ENCODE peak calls at places on chromosomes 3 and 15, in seven cellular contexts. O is K562, S is endothelial cell of umbilical vein, X is DND-41, H is HCT116, R is PC-3, B is fibroblast of lung. Z is an unnamed sample.

GRCh38 chr3:59774613-59775012 is 724.8 kb upstream of the CFAP20DC start:
- DNase-seq in O (no peak), S (no peak), X (no peak), H (no peak), R (peak; percentile 56), B (peak; percentile 58), Z (peak; percentile 87)

GRCh38 chr15:63615935-63616334 is 18.7 kb downstream of the FBXL22 start:
- DNase-seq in O (no peak), S (no peak), X (no peak), H (no peak), R (peak; percentile 50), B (no peak), Z (no peak)

GRCh38 chr3:143331336-143331735 is 211.8 kb downstream of the CHST2 start:
- DNase-seq in O (no peak), S (peak; percentile 92), X (no peak), H (no peak), R (peak; percentile 74), B (peak; percentile 33), Z (peak; percentile 56)

GRCh38 chr3:45109736-45110135 is 36.4 kb downstream of the CDCP1 start:
- DNase-seq in O (no peak), S (no peak), X (no peak), H (no peak), R (no peak), B (no peak), Z (no peak)

GRCh38 chr3:45838466-45838865 is 3.5 kb downstream of the LZTFL1 start:
- DNase-seq in O (no peak), S (no peak), X (no peak), H (no peak), R (no peak), B (no peak), Z (no peak)

GRCh38 chr3:173622156-173622555 is 224.6 kb downstream of the NLGN1 start:
- DNase-seq in O (no peak), S (no peak), X (no peak), H (no peak), R (no peak), B (no peak), Z (peak; percentile 47)

GRCh38 chr15:28943146-28943545 is 57.4 kb downstream of the APBA2 start:
- DNase-seq in O (no peak), S (no peak), X (no peak), H (no peak), R (no peak), B (no peak), Z (no peak)

GRCh38 chr3:27022096-27022761 is 347.0 kb downstream of the NEK10 start:
- DNase-seq in O (no peak), S (no peak), X (no peak), H (no peak), R (no peak), B (no peak), Z (no peak)

GRCh38 chr3:80190051-80190450 is 422.3 kb upstream of the ROBO1 start:
- DNase-seq in O (no peak), S (peak; percentile 99), X (no peak), H (no peak), R (peak; percentile 99), B (peak; percentile 68), Z (peak; percentile 29)

GRCh38 chr15:95770191-95770590 is 560.3 kb upstream of the NR2F2 start:
- DNase-seq in O (no peak), S (peak; percentile 76), X (no peak), H (no peak), R (peak; percentile 71), B (no peak), Z (peak; percentile 36)

GRCh38 chr15:33735143-33735542 is 233.2 kb upstream of the CHRM5 start:
- DNase-seq in O (no peak), S (no peak), X (no peak), H (no peak), R (no peak), B (no peak), Z (no peak)

GRCh38 chr3:38376098-38376816 is 29.7 kb downstream of the XYLB start:
- DNase-seq in O (no peak), S (no peak), X (no peak), H (no peak), R (no peak), B (no peak), Z (no peak)

GRCh38 chr15:90987561-90988141 is 6.7 kb downstream of the PRC1 start:
- DNase-seq in O (no peak), S (no peak), X (no peak), H (no peak), R (no peak), B (peak; percentile 8), Z (no peak)

GRCh38 chr15:101092186-101092866 is 159.5 kb downstream of the CHSY1 start:
- DNase-seq in O (no peak), S (no peak), X (no peak), H (no peak), R (no peak), B (peak; percentile 59), Z (peak; percentile 26)

GRCh38 chr3:184186184-184186901 is at the start of gene ABCF3:
- DNase-seq in O (no peak), S (no peak), X (no peak), H (no peak), R (peak; percentile 28), B (peak; percentile 64), Z (peak; percentile 82)

GRCh38 chr3:152910211-152910610 is 75.3 kb downstream of the P2RY1 start:
- DNase-seq in O (no peak), S (no peak), X (no peak), H (no peak), R (no peak), B (peak; percentile 2), Z (no peak)

GRCh38 chr15:32646304-32646703 is 4.8 kb downstream of the SCG5 start:
- DNase-seq in O (no peak), S (no peak), X (no peak), H (no peak), R (no peak), B (no peak), Z (no peak)

GRCh38 chr3:71779674-71780377 is 5.1 kb downstream of the PROK2 start:
- DNase-seq in O (no peak), S (no peak), X (peak; percentile 15), H (no peak), R (no peak), B (no peak), Z (no peak)

DNA sequence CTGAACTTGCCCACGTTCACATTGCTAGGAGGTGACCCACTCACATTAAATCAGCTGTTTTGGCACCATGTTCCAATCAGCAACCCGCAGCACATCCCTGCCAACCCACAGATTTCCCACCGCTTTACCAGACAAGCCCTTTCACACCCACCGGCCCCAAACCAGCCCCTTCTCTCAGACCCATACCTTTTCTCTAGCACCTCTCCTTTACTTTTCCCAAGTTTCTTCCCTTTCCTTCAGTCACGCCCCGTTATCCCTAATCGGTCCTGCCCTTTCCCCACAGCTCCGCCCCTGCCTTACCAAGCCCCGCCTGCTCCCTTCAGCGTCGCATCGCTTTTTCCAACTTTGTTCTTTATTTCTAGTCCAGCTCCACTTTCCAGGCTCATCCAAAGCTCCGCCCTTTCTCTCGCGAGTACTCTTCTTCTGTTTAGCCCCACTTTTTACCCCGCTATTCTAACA is 759 bp upstream of the BRPF1 start:
- DNase-seq in O (no peak), S (no peak), X (no peak), H (no peak), R (no peak), B (no peak), Z (no peak)
- H3K9ac ChIP-seq in O (peak overlapping the region; percentile 57), S (peak overlapping the region; percentile 53), X (peak overlapping the region; percentile 35), H (no peak overlapping the region), R (peak overlapping the region; percentile 4), B (peak overlapping the region; percentile 44), Z (peak overlapping the region; percentile 75)

DNA sequence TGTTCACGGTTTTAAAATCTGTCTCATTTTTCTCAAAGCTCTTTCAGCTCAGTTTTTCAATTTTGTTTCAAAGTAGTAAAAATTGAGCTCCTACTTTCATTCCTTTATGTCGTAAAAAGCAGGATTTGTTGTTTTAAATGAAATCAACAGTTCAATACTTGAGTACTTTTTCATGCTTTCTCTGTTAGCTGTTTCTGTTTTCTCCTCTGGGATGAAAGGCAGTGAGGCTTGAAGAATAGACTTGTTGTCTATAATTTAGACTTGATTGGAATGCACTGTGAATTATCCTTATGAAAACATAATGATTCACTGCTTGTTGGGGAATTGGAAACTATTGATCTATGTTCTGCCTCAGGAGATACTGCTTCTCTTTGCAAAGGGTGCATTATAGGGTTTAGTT is 23.2 kb upstream of the RAB11A start:
- DNase-seq in O (no peak), S (no peak), X (no peak), H (no peak), R (no peak), B (no peak), Z (no peak)
- H3K4me3 ChIP-seq in O (no peak overlapping the region), S (no peak overlapping the region), X (no peak overlapping the region), H (no peak overlapping the region), R (no peak overlapping the region), B (no peak overlapping the region), Z (no peak overlapping the region)

GRCh38 chr3:171760475-171760874 is 49.8 kb downstream of the PLD1 start:
- DNase-seq in O (no peak), S (no peak), X (no peak), H (no peak), R (no peak), B (no peak), Z (no peak)
- TF ChIP-seq EZH2 in O (no peak), S (no peak), X (no peak), H (no peak), R (no peak), B (no peak), Z (no peak)

GRCh38 chr3:196082471-196082971 is 631 bp upstream of the TFRC start:
- DNase-seq in O (no peak), S (no peak), X (no peak), H (no peak), R (no peak), B (no peak), Z (no peak)

GRCh38 chr3:196085534-196085933 is 3.6 kb upstream of the TFRC start:
- DNase-seq in O (no peak), S (no peak), X (no peak), H (no peak), R (no peak), B (no peak), Z (no peak)

GRCh38 chr3:196081834-196082470 is at the start of gene TFRC:
- DNase-seq in O (peak; percentile 99), S (peak; percentile 87), X (peak; percentile 97), H (peak; percentile 90), R (peak; percentile 98), B (peak; percentile 88), Z (peak; percentile 95)

GRCh38 chr3:196080517-196080841 is 1.4 kb downstream of the TFRC start:
- DNase-seq in O (no peak), S (no peak), X (no peak), H (no peak), R (peak; percentile 12), B (no peak), Z (no peak)

DNA sequence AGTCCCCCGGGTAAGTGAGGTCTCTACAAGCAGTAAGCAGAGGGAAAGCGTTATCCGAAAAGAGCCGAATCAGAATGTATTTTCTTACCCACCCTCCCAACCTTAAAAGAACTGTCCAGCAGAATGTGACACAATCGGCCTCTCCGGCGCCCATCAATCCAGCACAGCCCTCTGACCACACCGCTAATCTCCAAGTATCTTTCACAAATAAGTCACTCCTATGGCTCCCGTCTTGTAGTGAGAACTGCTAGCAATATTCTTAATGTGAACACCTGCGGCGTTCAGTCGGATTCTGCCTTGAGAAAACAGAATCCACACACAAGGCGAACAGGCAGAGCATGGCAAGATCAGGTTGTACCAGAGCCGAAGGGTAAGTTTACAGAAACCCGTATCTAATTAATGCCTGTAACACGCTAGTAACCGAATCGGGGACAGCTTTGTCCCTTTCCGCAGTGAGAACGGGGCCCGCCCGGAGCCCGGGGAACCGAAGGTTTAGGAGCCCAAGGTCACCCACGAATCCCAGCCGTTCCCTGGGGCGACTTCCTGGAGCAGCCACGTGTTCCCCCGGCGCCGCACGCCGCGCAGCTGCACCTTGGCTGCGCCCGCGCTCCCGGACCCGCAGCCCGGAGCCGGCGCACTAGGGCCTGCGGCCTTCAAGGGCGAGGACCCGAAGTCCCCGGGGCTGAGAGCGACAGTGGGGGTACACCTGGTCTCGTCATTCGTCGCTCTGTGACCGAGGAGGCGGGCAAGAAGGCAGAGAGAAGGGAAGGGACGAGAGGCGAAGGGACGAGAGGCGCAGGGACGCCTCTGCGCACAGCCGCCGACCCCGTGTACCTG is 675 bp downstream of the TFRC start:
- DNase-seq in O (peak; percentile 73), S (peak; percentile 61), X (peak; percentile 72), H (no peak), R (peak; percentile 56), B (peak; percentile 30), Z (peak; percentile 75)
- H3K9ac ChIP-seq in O (peak overlapping the region; percentile 89), S (peak overlapping the region; percentile 65), X (peak overlapping the region; percentile 99), H (peak overlapping the region; percentile 99), R (peak overlapping the region; percentile 98), B (peak overlapping the region; percentile 90), Z (peak overlapping the region; percentile 76)